ENCODE peak calls at places on chromosome 15, in five cellular contexts. U is trophoblast cell, T is neuronal stem cell, V is H9, K is H1. A is an unnamed sample.

GRCh38 chr15:96495386-96495785 is 164.9 kb downstream of the NR2F2 start:
- DNase-seq in K (no peak), U (no peak), T (no peak), V (no peak), A (no peak)

GRCh38 chr15:90496791-90497190 is 32.9 kb upstream of the CRTC3 start:
- DNase-seq in V (no peak), K (no peak), U (no peak), T (no peak), A (peak; percentile 50)

GRCh38 chr15:74131618-74132191 is 1.3 kb downstream of the ISLR2 start:
- DNase-seq in V (no peak), K (no peak), U (no peak), T (no peak), A (no peak)

GRCh38 chr15:39748276-39748675 is 34.4 kb downstream of the FSIP1 start:
- DNase-seq in T (no peak), K (no peak), U (no peak), V (no peak), A (no peak)

GRCh38 chr15:80059786-80060489 is 462 bp downstream of the ZFAND6 start:
- DNase-seq in V (peak; percentile 62), K (no peak), T (peak; percentile 72), U (peak; percentile 60), A (peak; percentile 47)

GRCh38 chr15:45521596-45522167 is 873 bp downstream of the SLC30A4 start:
- DNase-seq in V (no peak), U (no peak), T (peak; percentile 1), K (no peak), A (no peak)

GRCh38 chr15:74826372-74826819 is at the start of gene CPLX3:
- DNase-seq in U (no peak), T (peak; percentile 53), V (peak; percentile 59), K (peak; percentile 84), A (peak; percentile 21)

GRCh38 chr15:100930306-100930848 is 11.2 kb downstream of the LRRK1 start:
- DNase-seq in T (no peak), U (no peak), V (no peak), K (no peak), A (no peak)

GRCh38 chr15:39969871-39970270 is 36.0 kb downstream of the EIF2AK4 start:
- DNase-seq in V (no peak), K (no peak), T (no peak), U (no peak), A (peak; percentile 37)

GRCh38 chr15:64636541-64636940 is 138.8 kb downstream of the RBPMS2 start:
- DNase-seq in T (no peak), K (no peak), V (no peak), U (no peak), A (peak; percentile 59)

GRCh38 chr15:78879517-78880241 is 7.0 kb downstream of the MORF4L1 start:
- DNase-seq in V (no peak), T (no peak), K (no peak), U (no peak), A (peak; percentile 45)

GRCh38 chr15:56058986-56059385 is 65.6 kb upstream of the NEDD4 start:
- DNase-seq in T (no peak), V (no peak), K (no peak), U (no peak), A (no peak)

GRCh38 chr15:69414702-69415161 is 583 bp downstream of the KIF23 start:
- DNase-seq in T (peak; percentile 24), V (peak; percentile 47), U (peak; percentile 72), K (peak; percentile 79), A (peak; percentile 91)

GRCh38 chr15:33160054-33160453 is 34.5 kb downstream of the FMN1 start:
- DNase-seq in V (no peak), K (no peak), U (no peak), T (no peak), A (no peak)

GRCh38 chr15:90463381-90463780 is 66.3 kb upstream of the CRTC3 start:
- DNase-seq in V (no peak), U (no peak), T (no peak), K (no peak), A (peak; percentile 70)

GRCh38 chr15:99983171-99983891 is 250.1 kb upstream of the LYSMD4 start:
- DNase-seq in V (peak; percentile 62), U (no peak), T (no peak), K (peak; percentile 62), A (peak; percentile 40)

GRCh38 chr15:28086175-28086703 is 12.9 kb downstream of the OCA2 start:
- DNase-seq in K (peak; percentile 76), T (no peak), U (peak; percentile 12), V (peak; percentile 71), A (peak; percentile 66)

GRCh38 chr15:81311834-81312459 is 12.0 kb downstream of the STARD5 start:
- DNase-seq in V (no peak), K (no peak), U (peak; percentile 20), T (no peak), A (no peak)

GRCh38 chr15:90174140-90174891 is 26.8 kb upstream of the SEMA4B start:
- DNase-seq in K (no peak), V (peak; percentile 41), U (no peak), T (no peak), A (peak; percentile 74)

GRCh38 chr15:100457201-100457600 is 71.5 kb downstream of the CERS3 start:
- DNase-seq in T (peak; percentile 1), U (no peak), K (no peak), V (no peak), A (peak; percentile 36)

GRCh38 chr15:28975766-28976179 is 90.0 kb downstream of the APBA2 start:
- DNase-seq in U (peak; percentile 22), T (no peak), K (peak; percentile 72), V (peak; percentile 62), A (peak; percentile 64)

GRCh38 chr15:73723146-73723545 is 30.0 kb downstream of the INSYN1 start:
- DNase-seq in T (no peak), U (no peak), V (no peak), K (no peak), A (no peak)

GRCh38 chr15:48671381-48672022 is 26.0 kb upstream of the FBN1 start:
- DNase-seq in T (no peak), U (no peak), V (no peak), K (no peak), A (no peak)

GRCh38 chr15:89338036-89338435 is 3.4 kb upstream of the POLG start:
- DNase-seq in U (no peak), K (no peak), V (no peak), T (no peak), A (no peak)

GRCh38 chr15:27582741-27583400 is 516.2 kb downstream of the OCA2 start:
- DNase-seq in V (no peak), K (no peak), T (no peak), U (no peak), A (no peak)

GRCh38 chr15:101122806-101123205 is 129.0 kb downstream of the CHSY1 start:
- DNase-seq in T (no peak), U (no peak), K (no peak), V (no peak), A (no peak)

GRCh38 chr15:94242257-94242656 is 10.9 kb downstream of the MCTP2 start:
- DNase-seq in V (no peak), K (no peak), U (no peak), T (no peak), A (peak; percentile 41)
- H2BK5ac ChIP-seq in V (no peak overlapping the region), K (no peak overlapping the region), U (no peak overlapping the region), T (no peak overlapping the region), A (no peak overlapping the region)

DNA sequence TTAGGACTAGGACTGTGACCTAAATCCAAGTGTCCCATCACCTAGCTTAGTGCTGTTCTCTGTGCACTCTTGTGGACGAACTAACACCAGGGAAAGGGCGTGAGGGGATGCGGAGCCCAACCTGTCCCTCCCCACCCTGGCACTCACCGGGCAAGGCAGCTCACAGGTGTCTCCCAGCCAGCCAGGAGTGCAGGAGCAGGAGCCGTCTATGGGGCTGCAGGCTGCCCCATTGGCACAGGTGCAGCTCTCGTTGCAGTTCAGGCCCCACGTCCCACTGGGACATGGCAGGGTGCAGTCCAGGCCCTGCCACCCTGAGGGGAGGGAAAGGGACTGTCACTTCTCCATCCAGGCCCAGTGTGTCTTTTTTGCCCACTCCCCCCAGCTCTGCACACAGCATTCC is 60.3 kb downstream of the RAB11A start:
- DNase-seq in V (no peak), T (no peak), K (no peak), U (no peak), A (no peak)
- H2BK12ac ChIP-seq in V (no peak overlapping the region), T (no peak overlapping the region), K (no peak overlapping the region), U (no peak overlapping the region), A (no peak overlapping the region)

DNA sequence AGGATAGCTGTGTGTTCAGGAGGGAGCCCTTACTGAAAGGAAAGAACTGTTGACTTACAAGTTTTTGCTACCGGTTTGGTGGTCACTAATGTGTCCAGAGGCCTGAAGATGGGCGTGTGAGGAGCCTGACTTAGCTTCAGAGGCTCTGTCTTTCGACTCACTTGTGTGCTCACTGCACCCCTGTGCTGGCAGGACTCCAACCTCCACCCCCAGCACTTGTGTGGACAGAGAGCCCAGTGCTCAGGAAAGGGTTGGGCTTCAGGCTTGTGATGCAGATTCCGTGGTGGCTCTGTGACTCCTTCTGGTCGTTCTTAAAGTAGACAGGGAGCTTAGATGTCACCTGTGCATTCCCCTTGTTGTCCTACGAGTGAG is 100.9 kb downstream of the PGPEP1L start:
- DNase-seq in K (no peak), T (no peak), V (no peak), U (no peak), A (peak; percentile 46)
- H3K4ac ChIP-seq in K (no peak overlapping the region), T (no peak overlapping the region), V (no peak overlapping the region), U (no peak overlapping the region), A (peak overlapping the region; percentile 8)

GRCh38 chr15:67836955-67837354 is 2.9 kb downstream of the RNU6-1 start:
- DNase-seq in T (no peak), K (no peak), U (no peak), V (no peak), A (no peak)

GRCh38 chr15:67839929-67840746 is at the start of gene RNU6-1:
- DNase-seq in V (peak; percentile 81), T (peak; percentile 88), U (peak; percentile 81), K (peak; percentile 88), A (peak; percentile 93)

GRCh38 chr15:67838789-67839332 is 984 bp downstream of the RNU6-1 start:
- DNase-seq in V (peak; percentile 84), K (peak; percentile 81), U (peak; percentile 100), T (no peak), A (peak; percentile 60)

GRCh38 chr15:67840747-67841634 is 1.1 kb upstream of the RNU6-1 start:
- DNase-seq in K (no peak), U (no peak), T (no peak), V (no peak), A (peak; percentile 72)

GRCh38 chr15:67839358-67839928 is 402 bp downstream of the RNU6-1 start:
- DNase-seq in K (no peak), U (peak; percentile 78), T (no peak), V (no peak), A (peak; percentile 65)
- H2BK5ac ChIP-seq in K (no peak overlapping the region), U (no peak overlapping the region), T (no peak overlapping the region), V (no peak overlapping the region), A (no peak overlapping the region)

A was measured in mesenchymal stem cell.